ENCODE peak calls at places on chromosomes 11 and 22, in seven cellular contexts. Z is breast epithelium, O is Karpas-422, E is left lung, L is brain microvascular endothelial cell, W is right atrium auricular region, H is H9. F is an unnamed sample.

GRCh38 chr11:62088331-62088933 is 35.4 kb upstream of the INCENP start:
- DNase-seq in Z (no peak), O (no peak), E (no peak), L (no peak), W (no peak), H (no peak), F (no peak)

GRCh38 chr11:62575156-62575555 is 1.5 kb upstream of the EEF1G start:
- DNase-seq in Z (no peak), O (no peak), E (no peak), L (no peak), W (no peak), H (no peak), F (no peak)

GRCh38 chr11:6397636-6398035 is 7.4 kb downstream of the SMPD1 start:
- DNase-seq in Z (no peak), O (no peak), E (no peak), L (peak), W (no peak), H (no peak), F (no peak)

GRCh38 chr11:43360361-43361032 is 1.8 kb downstream of the TTC17 start:
- DNase-seq in Z (no peak), O (no peak), E (no peak), L (no peak), W (no peak), H (no peak), F (no peak)

GRCh38 chr11:34468209-34468841 is 29.6 kb downstream of the CAT start:
- DNase-seq in Z (no peak), O (peak), E (no peak), L (peak), W (no peak), H (peak), F (no peak)

GRCh38 chr22:48811885-48812284 is 1015.8 kb downstream of the BRD1 start:
- DNase-seq in Z (no peak), O (no peak), E (no peak), L (no peak), W (no peak), H (no peak), F (no peak)

GRCh38 chr11:32434387-32435151 is 770 bp downstream of the WT1 start:
- DNase-seq in Z (no peak), O (no peak), E (no peak), L (no peak), W (no peak), H (peak), F (no peak)

GRCh38 chr22:47055921-47056320 is 293.5 kb downstream of the TBC1D22A start:
- DNase-seq in Z (no peak), O (no peak), E (peak), L (no peak), W (no peak), H (no peak), F (no peak)

GRCh38 chr22:31104869-31105268 is 2.5 kb downstream of the SELENOM start:
- DNase-seq in Z (no peak), O (no peak), E (no peak), L (no peak), W (no peak), H (peak), F (no peak)

GRCh38 chr11:13837286-13837685 is 125.2 kb upstream of the SPON1 start:
- DNase-seq in Z (no peak), O (no peak), E (no peak), L (no peak), W (no peak), H (no peak), F (no peak)

GRCh38 chr11:5293028-5293427 is 8.7 kb downstream of the OR51B4 start:
- DNase-seq in Z (no peak), O (no peak), E (no peak), L (no peak), W (no peak), H (no peak), F (no peak)

GRCh38 chr22:29394931-29395581 is 6.7 kb upstream of the AP1B1 start:
- DNase-seq in Z (peak), O (peak), E (no peak), L (peak), W (no peak), H (peak), F (no peak)

GRCh38 chr11:102666331-102666957 is 39.1 kb downstream of the MMP27 start:
- DNase-seq in Z (no peak), O (peak), E (no peak), L (peak), W (no peak), H (no peak), F (no peak)

GRCh38 chr22:30694171-30694637 is 470 bp upstream of the OSBP2 start:
- DNase-seq in Z (peak), O (no peak), E (peak), L (no peak), W (no peak), H (peak), F (peak)

GRCh38 chr22:27406389-27406861 is 395.1 kb downstream of the MN1 start:
- DNase-seq in Z (no peak), O (no peak), E (no peak), L (no peak), W (no peak), H (no peak), F (no peak)

GRCh38 chr22:41382610-41383009 is 868 bp downstream of the TEF start:
- DNase-seq in Z (no peak), O (no peak), E (no peak), L (no peak), W (no peak), H (no peak), F (no peak)

GRCh38 chr11:127098684-127099083 is 98.1 kb upstream of the KIRREL3 start:
- DNase-seq in Z (no peak), O (no peak), E (no peak), L (no peak), W (no peak), H (peak), F (no peak)

GRCh38 chr11:76369406-76369805 is 11.5 kb downstream of the THAP12 start:
- DNase-seq in Z (no peak), O (no peak), E (no peak), L (no peak), W (no peak), H (no peak), F (no peak)

GRCh38 chr11:69644071-69644961 is 3.4 kb downstream of the CCND1 start:
- DNase-seq in Z (peak), O (peak), E (peak), L (peak), W (peak), H (no peak), F (peak)

GRCh38 chr22:32050678-32051515 is 7.8 kb downstream of the SLC5A1 start:
- DNase-seq in Z (peak), O (no peak), E (no peak), L (peak), W (peak), H (peak), F (no peak)

GRCh38 chr11:32852142-32852541 is 22.4 kb downstream of the PRRG4 start:
- DNase-seq in Z (no peak), O (no peak), E (no peak), L (peak), W (no peak), H (no peak), F (no peak)

GRCh38 chr11:113663567-113663966 is 42.5 kb downstream of the TMPRSS5 start:
- DNase-seq in Z (no peak), O (no peak), E (no peak), L (no peak), W (no peak), H (no peak), F (no peak)

GRCh38 chr11:27812341-27812740 is 112.1 kb upstream of the BDNF start:
- DNase-seq in Z (no peak), O (no peak), E (no peak), L (peak), W (no peak), H (no peak), F (no peak)

GRCh38 chr22:17218341-17218740 is 894 bp downstream of the ADA2 start:
- DNase-seq in Z (no peak), O (peak), E (peak), L (no peak), W (no peak), H (no peak), F (no peak)

GRCh38 chr22:50178871-50179869 is 6.5 kb upstream of the TRABD start:
- DNase-seq in Z (no peak), O (peak), E (peak), L (no peak), W (no peak), H (no peak), F (no peak)

GRCh38 chr22:31639640-31640039 is 22.4 kb downstream of the PISD start:
- DNase-seq in Z (peak), O (no peak), E (no peak), L (no peak), W (no peak), H (no peak), F (no peak)

GRCh38 chr11:77109236-77110019 is 6.8 kb downstream of the OMP start:
- DNase-seq in Z (no peak), O (peak), E (peak), L (no peak), W (no peak), H (no peak), F (no peak)

GRCh38 chr11:16773981-16774710 is 35.7 kb downstream of the C11orf58 start:
- DNase-seq in Z (no peak), O (no peak), E (no peak), L (no peak), W (peak), H (no peak), F (no peak)

GRCh38 chr11:18617688-18618340 is 16.3 kb downstream of the SPTY2D1 start:
- DNase-seq in Z (no peak), O (no peak), E (no peak), L (peak), W (no peak), H (no peak), F (no peak)

GRCh38 chr22:41204992-41205900 is at the start of gene L3MBTL2:
- DNase-seq in Z (peak), O (peak), E (peak), L (peak), W (peak), H (peak), F (peak)

GRCh38 chr11:2436013-2436520 is 8.2 kb downstream of the TRPM5 start:
- DNase-seq in Z (no peak), O (no peak), E (peak), L (no peak), W (no peak), H (no peak), F (no peak)
- H3K27ac ChIP-seq in Z (no peak), O (no peak), E (no peak), L (no peak), W (no peak), H (no peak), F (no peak)

GRCh38 chr11:121801796-121802195 is 314.2 kb downstream of the BLID start:
- DNase-seq in Z (no peak), O (no peak), E (no peak), L (no peak), W (no peak), H (no peak), F (no peak)
- H3K27ac ChIP-seq in Z (no peak), O (no peak), E (no peak), L (no peak), W (no peak), H (peak), F (no peak)

DNA sequence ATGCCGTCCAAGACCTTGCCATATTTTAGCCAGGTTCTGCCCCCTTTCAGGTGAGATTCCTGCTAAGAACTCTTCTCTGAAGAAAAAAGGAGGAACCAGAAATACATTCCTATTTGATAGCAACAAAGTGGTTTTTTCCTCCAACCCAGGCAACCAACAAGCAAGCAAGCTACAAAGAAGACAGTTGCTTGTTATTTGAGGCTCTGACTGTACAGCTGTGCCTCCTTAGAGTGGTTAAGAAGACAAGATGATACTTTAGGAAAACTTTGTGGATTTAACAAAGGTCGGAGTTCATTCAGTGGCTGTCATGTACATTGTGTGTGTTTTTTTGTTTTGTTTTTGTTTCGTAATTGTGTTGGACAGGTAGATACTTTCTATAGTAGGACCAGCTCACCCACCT is 21.7 kb downstream of the TEAD1 start:
- DNase-seq in Z (no peak), O (no peak), E (no peak), L (no peak), W (no peak), H (no peak), F (no peak)
- H3K27ac ChIP-seq in Z (peak), O (no peak), E (no peak), L (peak), W (peak), H (no peak), F (no peak)

DNA sequence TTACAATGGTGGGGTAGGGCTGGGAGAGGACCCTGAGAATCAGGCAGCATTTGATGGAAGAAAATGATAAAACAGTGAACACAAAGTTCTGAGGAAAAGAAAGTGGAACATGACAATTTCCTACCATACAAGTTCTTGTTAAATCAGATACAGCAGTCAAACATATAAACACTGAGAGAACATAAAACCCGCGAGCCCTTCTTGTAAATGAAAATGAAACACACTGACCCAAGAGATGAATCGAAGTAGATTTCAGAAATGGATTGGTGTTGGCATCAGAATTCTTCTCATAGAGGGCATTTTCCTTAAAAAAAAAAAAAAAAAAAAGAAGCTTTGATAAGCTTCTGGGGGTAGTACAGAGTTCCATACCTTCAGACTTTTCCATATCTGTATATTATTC is 134.7 kb upstream of the TMEM45B start:
- DNase-seq in Z (no peak), O (no peak), E (no peak), L (no peak), W (no peak), H (no peak), F (no peak)
- H3K27ac ChIP-seq in Z (no peak), O (no peak), E (no peak), L (no peak), W (no peak), H (no peak), F (no peak)

GRCh38 chr11:19631657-19632325 is 80.8 kb upstream of the NAV2 start:
- DNase-seq in Z (peak), O (no peak), E (no peak), L (no peak), W (no peak), H (no peak), F (no peak)
- H3K27ac ChIP-seq in Z (peak), O (no peak), E (no peak), L (no peak), W (no peak), H (no peak), F (no peak)

GRCh38 chr22:39301108-39301507 is 18.3 kb downstream of the RPL3 start:
- DNase-seq in Z (no peak), O (no peak), E (no peak), L (no peak), W (no peak), H (no peak), F (no peak)
- H3K27ac ChIP-seq in Z (peak), O (no peak), E (no peak), L (no peak), W (no peak), H (no peak), F (peak)

GRCh38 chr11:117054382-117054781 is 43.8 kb downstream of the SIK3 start:
- DNase-seq in Z (no peak), O (no peak), E (no peak), L (no peak), W (no peak), H (no peak), F (no peak)
- H3K27ac ChIP-seq in Z (no peak), O (no peak), E (no peak), L (no peak), W (no peak), H (no peak), F (peak)